ENCODE peak calls at places on chromosome 14, in nine cellular contexts. One of them, this sample, is unnamed. For H3K4me1, the result is how much of the 10 kb centered on the place peaks cover.

GRCh38 chr14:73802431-73803188 is 49.0 kb upstream of the PTGR2 start:
- DNase-seq in kidney: no peak
- DNase-seq in CD8-positive, alpha-beta T cell: no peak
- DNase-seq in OCI-LY7: no peak
- DNase-seq in endothelial cell of umbilical vein: peak
- DNase-seq in tibial nerve: no peak
- DNase-seq in CD4-positive, alpha-beta memory T cell: no peak
- DNase-seq in mesendoderm: peak
- DNase-seq in uterus: no peak
- DNase-seq in this sample: no peak

GRCh38 chr14:70013269-70013873 is 134.2 kb downstream of the SMOC1 start:
- DNase-seq in kidney: no peak
- DNase-seq in CD8-positive, alpha-beta T cell: no peak
- DNase-seq in OCI-LY7: peak
- DNase-seq in endothelial cell of umbilical vein: peak
- DNase-seq in tibial nerve: no peak
- DNase-seq in CD4-positive, alpha-beta memory T cell: no peak
- DNase-seq in mesendoderm: peak
- DNase-seq in uterus: no peak
- DNase-seq in this sample: no peak

GRCh38 chr14:34711169-34711568 is 3.2 kb downstream of the CFL2 start:
- DNase-seq in kidney: no peak
- DNase-seq in CD8-positive, alpha-beta T cell: no peak
- DNase-seq in OCI-LY7: peak
- DNase-seq in endothelial cell of umbilical vein: peak
- DNase-seq in tibial nerve: peak
- DNase-seq in CD4-positive, alpha-beta memory T cell: no peak
- DNase-seq in mesendoderm: no peak
- DNase-seq in uterus: peak
- DNase-seq in this sample: no peak

GRCh38 chr14:81303258-81303935 is 82.6 kb upstream of the GTF2A1 start:
- DNase-seq in kidney: peak
- DNase-seq in CD8-positive, alpha-beta T cell: no peak
- DNase-seq in OCI-LY7: peak
- DNase-seq in endothelial cell of umbilical vein: no peak
- DNase-seq in tibial nerve: no peak
- DNase-seq in CD4-positive, alpha-beta memory T cell: no peak
- DNase-seq in mesendoderm: no peak
- DNase-seq in uterus: peak
- DNase-seq in this sample: peak

GRCh38 chr14:65599375-65599774 is 186.8 kb downstream of the FUT8 start:
- DNase-seq in kidney: no peak
- DNase-seq in CD8-positive, alpha-beta T cell: no peak
- DNase-seq in OCI-LY7: no peak
- DNase-seq in endothelial cell of umbilical vein: peak
- DNase-seq in tibial nerve: no peak
- DNase-seq in CD4-positive, alpha-beta memory T cell: no peak
- DNase-seq in mesendoderm: no peak
- DNase-seq in uterus: no peak
- DNase-seq in this sample: no peak

GRCh38 chr14:92914087-92914656 is 8.8 kb upstream of the CHGA start:
- DNase-seq in kidney: no peak
- DNase-seq in CD8-positive, alpha-beta T cell: peak
- DNase-seq in OCI-LY7: peak
- DNase-seq in endothelial cell of umbilical vein: peak
- DNase-seq in tibial nerve: no peak
- DNase-seq in CD4-positive, alpha-beta memory T cell: no peak
- DNase-seq in mesendoderm: peak
- DNase-seq in uterus: no peak
- DNase-seq in this sample: no peak

GRCh38 chr14:62181591-62181990 is 419.4 kb downstream of the SNAPC1 start:
- DNase-seq in kidney: no peak
- DNase-seq in CD8-positive, alpha-beta T cell: no peak
- DNase-seq in OCI-LY7: no peak
- DNase-seq in endothelial cell of umbilical vein: no peak
- DNase-seq in tibial nerve: no peak
- DNase-seq in CD4-positive, alpha-beta memory T cell: no peak
- DNase-seq in mesendoderm: no peak
- DNase-seq in uterus: no peak
- DNase-seq in this sample: no peak

GRCh38 chr14:56528927-56529326 is 50.7 kb upstream of the TMEM260 start:
- DNase-seq in kidney: no peak
- DNase-seq in CD8-positive, alpha-beta T cell: no peak
- DNase-seq in OCI-LY7: no peak
- DNase-seq in endothelial cell of umbilical vein: no peak
- DNase-seq in tibial nerve: no peak
- DNase-seq in CD4-positive, alpha-beta memory T cell: no peak
- DNase-seq in mesendoderm: no peak
- DNase-seq in uterus: no peak
- DNase-seq in this sample: no peak

GRCh38 chr14:72024043-72024407 is 91.8 kb downstream of the RGS6 start:
- DNase-seq in kidney: no peak
- DNase-seq in CD8-positive, alpha-beta T cell: peak
- DNase-seq in OCI-LY7: peak
- DNase-seq in endothelial cell of umbilical vein: peak
- DNase-seq in tibial nerve: peak
- DNase-seq in CD4-positive, alpha-beta memory T cell: peak
- DNase-seq in mesendoderm: peak
- DNase-seq in uterus: no peak
- DNase-seq in this sample: peak

GRCh38 chr14:60249321-60250251 is 565 bp downstream of the PPM1A start:
- DNase-seq in kidney: peak
- DNase-seq in CD8-positive, alpha-beta T cell: peak
- DNase-seq in OCI-LY7: peak
- DNase-seq in endothelial cell of umbilical vein: peak
- DNase-seq in tibial nerve: peak
- DNase-seq in CD4-positive, alpha-beta memory T cell: peak
- DNase-seq in mesendoderm: peak
- DNase-seq in uterus: peak
- DNase-seq in this sample: peak

GRCh38 chr14:32513571-32514009 is 184.5 kb downstream of the AKAP6 start:
- DNase-seq in kidney: no peak
- DNase-seq in CD8-positive, alpha-beta T cell: no peak
- DNase-seq in OCI-LY7: no peak
- DNase-seq in endothelial cell of umbilical vein: peak
- DNase-seq in tibial nerve: no peak
- DNase-seq in CD4-positive, alpha-beta memory T cell: no peak
- DNase-seq in mesendoderm: no peak
- DNase-seq in uterus: no peak
- DNase-seq in this sample: no peak

GRCh38 chr14:77306406-77307098 is 14.1 kb downstream of the POMT2 start:
- DNase-seq in kidney: no peak
- DNase-seq in CD8-positive, alpha-beta T cell: no peak
- DNase-seq in OCI-LY7: no peak
- DNase-seq in endothelial cell of umbilical vein: no peak
- DNase-seq in tibial nerve: no peak
- DNase-seq in CD4-positive, alpha-beta memory T cell: no peak
- DNase-seq in mesendoderm: peak
- DNase-seq in uterus: no peak
- DNase-seq in this sample: no peak

DNA sequence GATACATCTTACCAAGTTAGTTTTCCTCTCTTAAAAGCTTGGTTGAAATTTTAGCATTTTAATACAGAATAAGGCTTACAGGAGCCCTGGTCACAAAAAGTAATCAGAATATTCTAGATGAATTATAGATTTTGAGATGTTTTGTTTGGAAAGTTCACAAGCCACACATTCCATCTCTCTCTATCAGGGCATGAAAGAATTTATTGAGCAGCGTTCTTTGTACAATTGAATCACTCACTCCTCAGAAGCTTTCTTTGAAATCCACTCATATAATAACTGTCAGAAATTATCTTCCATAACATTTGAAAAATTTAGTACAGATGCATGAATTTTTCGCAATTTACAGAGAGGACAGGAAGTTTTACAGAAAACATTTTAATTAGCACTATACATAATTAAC is 938.6 kb upstream of the MDGA2 start:
- DNase-seq in kidney: no peak
- DNase-seq in CD8-positive, alpha-beta T cell: no peak
- DNase-seq in OCI-LY7: no peak
- DNase-seq in endothelial cell of umbilical vein: no peak
- DNase-seq in tibial nerve: no peak
- DNase-seq in CD4-positive, alpha-beta memory T cell: no peak
- DNase-seq in mesendoderm: no peak
- DNase-seq in uterus: no peak
- DNase-seq in this sample: no peak
- H3K4me1 ChIP-seq in kidney: under half
- H3K4me1 ChIP-seq in CD8-positive, alpha-beta T cell: under half
- H3K4me1 ChIP-seq in OCI-LY7: under half
- H3K4me1 ChIP-seq in endothelial cell of umbilical vein: under half
- H3K4me1 ChIP-seq in tibial nerve: under half
- H3K4me1 ChIP-seq in CD4-positive, alpha-beta memory T cell: under half
- H3K4me1 ChIP-seq in mesendoderm: under half
- H3K4me1 ChIP-seq in uterus: under half
- H3K4me1 ChIP-seq in this sample: under half

DNA sequence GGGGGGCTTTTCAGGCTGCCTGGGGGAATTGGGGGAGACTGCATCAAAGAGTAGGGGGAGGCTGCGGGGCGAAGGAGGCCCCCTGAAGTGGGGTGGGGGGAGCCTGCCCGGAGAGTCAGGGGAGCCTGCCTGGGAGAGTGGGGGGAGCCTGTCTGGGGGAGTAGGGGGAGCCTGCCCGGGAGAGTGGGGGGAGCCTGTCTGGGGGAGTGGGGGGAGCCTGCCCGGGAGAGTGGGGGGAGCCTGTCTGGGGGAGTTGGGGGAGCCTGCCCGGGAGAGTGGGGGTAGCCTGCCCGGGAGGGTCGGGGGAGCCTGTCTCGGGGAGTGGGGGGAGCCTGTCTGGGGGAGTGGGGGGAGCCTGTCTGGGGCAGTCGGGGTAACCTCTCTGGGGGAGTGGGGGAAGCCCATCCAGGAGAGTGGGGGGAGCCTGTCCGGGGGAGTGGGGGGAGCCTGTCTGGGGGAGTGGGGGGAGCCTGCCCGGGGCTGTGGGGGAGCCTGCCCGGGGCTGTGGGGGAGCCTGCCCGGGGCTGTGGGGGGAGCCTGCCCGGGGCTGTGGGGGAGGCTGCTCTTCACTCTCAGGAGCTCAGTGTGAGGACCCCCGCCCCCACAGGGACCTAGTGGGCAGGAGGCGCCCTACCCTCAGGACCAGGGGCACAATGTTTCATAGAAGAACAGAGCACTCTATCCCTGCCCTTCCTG is 6.5 kb upstream of the DEGS2 start:
- DNase-seq in kidney: no peak
- DNase-seq in CD8-positive, alpha-beta T cell: no peak
- DNase-seq in OCI-LY7: no peak
- DNase-seq in endothelial cell of umbilical vein: no peak
- DNase-seq in tibial nerve: no peak
- DNase-seq in CD4-positive, alpha-beta memory T cell: no peak
- DNase-seq in mesendoderm: no peak
- DNase-seq in uterus: no peak
- DNase-seq in this sample: no peak
- H3K4me3 ChIP-seq in kidney: no peak
- H3K4me3 ChIP-seq in CD8-positive, alpha-beta T cell: peak
- H3K4me3 ChIP-seq in OCI-LY7: peak
- H3K4me3 ChIP-seq in endothelial cell of umbilical vein: no peak
- H3K4me3 ChIP-seq in tibial nerve: no peak
- H3K4me3 ChIP-seq in CD4-positive, alpha-beta memory T cell: no peak
- H3K4me3 ChIP-seq in mesendoderm: no peak
- H3K4me3 ChIP-seq in uterus: peak
- H3K4me3 ChIP-seq in this sample: peak

DNA sequence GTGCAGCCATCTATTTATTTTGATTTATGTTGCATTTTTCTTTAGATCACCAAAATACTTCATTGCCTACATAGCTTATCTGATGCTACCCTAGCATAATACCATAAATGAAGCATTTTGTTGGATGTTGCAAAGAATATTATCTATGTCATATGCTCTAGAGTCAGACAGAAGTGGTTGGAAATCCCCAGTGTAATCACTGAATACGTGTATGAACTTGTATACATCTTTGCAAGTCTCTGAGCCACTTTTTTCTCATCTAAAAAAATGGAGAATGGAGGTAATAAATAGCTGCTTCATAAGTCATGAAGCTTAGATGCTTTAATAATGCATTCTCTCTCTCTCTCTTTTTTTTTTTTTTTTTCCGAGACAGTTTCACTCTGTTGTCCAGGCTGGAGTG is 18.5 kb downstream of the EVL start:
- DNase-seq in kidney: no peak
- DNase-seq in CD8-positive, alpha-beta T cell: no peak
- DNase-seq in OCI-LY7: no peak
- DNase-seq in endothelial cell of umbilical vein: no peak
- DNase-seq in tibial nerve: no peak
- DNase-seq in CD4-positive, alpha-beta memory T cell: peak
- DNase-seq in mesendoderm: no peak
- DNase-seq in uterus: no peak
- DNase-seq in this sample: no peak
- H3K27ac ChIP-seq in kidney: no peak
- H3K27ac ChIP-seq in CD8-positive, alpha-beta T cell: peak
- H3K27ac ChIP-seq in OCI-LY7: no peak
- H3K27ac ChIP-seq in endothelial cell of umbilical vein: no peak
- H3K27ac ChIP-seq in tibial nerve: no peak
- H3K27ac ChIP-seq in CD4-positive, alpha-beta memory T cell: peak
- H3K27ac ChIP-seq in mesendoderm: no peak
- H3K27ac ChIP-seq in uterus: no peak
- H3K27ac ChIP-seq in this sample: peak

GRCh38 chr14:75141967-75142366 is 15.1 kb upstream of the NEK9 start:
- DNase-seq in kidney: no peak
- DNase-seq in CD8-positive, alpha-beta T cell: peak
- DNase-seq in OCI-LY7: peak
- DNase-seq in endothelial cell of umbilical vein: peak
- DNase-seq in tibial nerve: no peak
- DNase-seq in CD4-positive, alpha-beta memory T cell: peak
- DNase-seq in mesendoderm: peak
- DNase-seq in uterus: no peak
- DNase-seq in this sample: no peak

GRCh38 chr14:75142494-75142893 is 15.6 kb upstream of the NEK9 start:
- DNase-seq in kidney: no peak
- DNase-seq in CD8-positive, alpha-beta T cell: no peak
- DNase-seq in OCI-LY7: no peak
- DNase-seq in endothelial cell of umbilical vein: no peak
- DNase-seq in tibial nerve: no peak
- DNase-seq in CD4-positive, alpha-beta memory T cell: no peak
- DNase-seq in mesendoderm: no peak
- DNase-seq in uterus: no peak
- DNase-seq in this sample: no peak

GRCh38 chr14:75139185-75139584 is 12.3 kb upstream of the NEK9 start:
- DNase-seq in kidney: no peak
- DNase-seq in CD8-positive, alpha-beta T cell: no peak
- DNase-seq in OCI-LY7: no peak
- DNase-seq in endothelial cell of umbilical vein: no peak
- DNase-seq in tibial nerve: no peak
- DNase-seq in CD4-positive, alpha-beta memory T cell: no peak
- DNase-seq in mesendoderm: no peak
- DNase-seq in uterus: no peak
- DNase-seq in this sample: no peak

GRCh38 chr14:75141062-75141461 is 14.2 kb upstream of the NEK9 start:
- DNase-seq in kidney: no peak
- DNase-seq in CD8-positive, alpha-beta T cell: no peak
- DNase-seq in OCI-LY7: no peak
- DNase-seq in endothelial cell of umbilical vein: no peak
- DNase-seq in tibial nerve: no peak
- DNase-seq in CD4-positive, alpha-beta memory T cell: no peak
- DNase-seq in mesendoderm: no peak
- DNase-seq in uterus: no peak
- DNase-seq in this sample: peak

DNA sequence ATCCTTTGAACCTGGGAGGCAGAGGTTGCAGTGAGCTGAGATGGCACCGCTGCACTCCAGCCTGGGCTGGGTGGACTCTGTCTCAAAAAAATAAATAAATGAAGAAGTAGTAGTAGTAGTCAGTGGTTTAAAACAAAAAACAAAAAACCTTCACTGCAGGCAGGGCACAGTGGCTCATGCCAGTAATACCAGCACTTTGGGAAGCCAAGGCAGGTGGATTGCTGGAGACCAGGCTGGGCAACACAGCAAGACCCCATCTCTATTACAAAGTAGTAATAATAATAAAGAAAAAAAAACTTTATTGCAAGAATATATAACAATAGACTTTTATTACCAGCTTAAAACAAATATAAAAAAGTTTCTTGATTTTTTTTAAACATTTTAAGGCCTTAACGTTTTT is 13.8 kb upstream of the NEK9 start:
- DNase-seq in kidney: no peak
- DNase-seq in CD8-positive, alpha-beta T cell: no peak
- DNase-seq in OCI-LY7: no peak
- DNase-seq in endothelial cell of umbilical vein: no peak
- DNase-seq in tibial nerve: no peak
- DNase-seq in CD4-positive, alpha-beta memory T cell: no peak
- DNase-seq in mesendoderm: no peak
- DNase-seq in uterus: no peak
- DNase-seq in this sample: no peak
- H3K4me1 ChIP-seq in kidney: under half
- H3K4me1 ChIP-seq in CD8-positive, alpha-beta T cell: under half
- H3K4me1 ChIP-seq in OCI-LY7: under half
- H3K4me1 ChIP-seq in endothelial cell of umbilical vein: under half
- H3K4me1 ChIP-seq in tibial nerve: half or more
- H3K4me1 ChIP-seq in CD4-positive, alpha-beta memory T cell: half or more
- H3K4me1 ChIP-seq in mesendoderm: under half
- H3K4me1 ChIP-seq in uterus: under half
- H3K4me1 ChIP-seq in this sample: under half